ENCODE peak calls at places on chromosomes 6 and 20, in four cellular contexts. E is HS-27A; J is activated T-cell treated with anti-CD3 and anti-CD28 coated beads, Interleukin-2, amount 50 U/mL, for 72 hours; N is lower lobe of right lung. M is an unnamed sample.

GRCh38 chr6:47420394-47421371 is 56.9 kb upstream of the CD2AP start:
- DNase-seq in J (no peak), N (no peak), E (no peak), M (no peak)

GRCh38 chr6:37365791-37366190 is 12.0 kb downstream of the RNF8 start:
- DNase-seq in E (no peak), N (no peak), J (no peak), M (no peak)

GRCh38 chr20:18577942-18578341 is 9.9 kb upstream of the DTD1 start:
- DNase-seq in J (no peak), E (no peak), N (no peak), M (no peak)

GRCh38 chr6:52286798-52287432 is 2.4 kb upstream of the MCM3 start:
- DNase-seq in E (peak), J (peak), N (peak), M (no peak)

GRCh38 chr6:19999319-20000191 is 162.4 kb downstream of the ID4 start:
- DNase-seq in N (no peak), E (no peak), J (peak), M (no peak)

GRCh38 chr6:139539852-139540251 is 165.4 kb upstream of the CITED2 start:
- DNase-seq in N (peak), E (peak), J (no peak), M (no peak)

GRCh38 chr6:35586542-35586941 is 73.8 kb upstream of the TULP1 start:
- DNase-seq in E (no peak), N (no peak), J (no peak), M (no peak)

GRCh38 chr6:110356778-110357177 is 1.4 kb downstream of the METTL24 start:
- DNase-seq in N (no peak), E (no peak), J (no peak), M (no peak)

GRCh38 chr6:133919362-133919761 is 30.4 kb downstream of the TCF21 start:
- DNase-seq in J (no peak), N (no peak), E (no peak), M (no peak)

GRCh38 chr6:14706378-14706929 is 539.4 kb upstream of the JARID2 start:
- DNase-seq in J (peak), N (peak), E (peak), M (no peak)

GRCh38 chr6:30568245-30568644 is 3.0 kb upstream of the ABCF1 start:
- DNase-seq in E (no peak), N (no peak), J (peak), M (no peak)